ENCODE peak calls at places on chromosomes 2 and 18, in five cellular contexts. A, M, S, W and F are unnamed samples.

GRCh38 chr18:48605408-48605845 is 66.6 kb downstream of the CTIF start:
- DNase-seq in W (no peak), M (peak; percentile 29), S (peak; percentile 73), A (no peak), F (no peak)

GRCh38 chr2:98614024-98614739 is 5.8 kb downstream of the UNC50 start:
- DNase-seq in A (no peak), S (no peak), M (no peak), W (no peak), F (no peak)

GRCh38 chr2:100703213-100703612 is 116.7 kb upstream of the NPAS2 start:
- DNase-seq in M (no peak), W (no peak), A (no peak), S (no peak), F (no peak)

GRCh38 chr18:48310353-48310752 is 98.8 kb downstream of the ZBTB7C start:
- DNase-seq in S (no peak), M (no peak), W (no peak), A (no peak), F (no peak)

GRCh38 chr2:134268265-134268664 is 14.4 kb downstream of the MGAT5 start:
- DNase-seq in S (no peak), W (no peak), A (no peak), M (no peak), F (peak; percentile 37)

GRCh38 chr2:229610359-229610758 is 104.0 kb downstream of the DNER start:
- DNase-seq in S (no peak), W (no peak), A (no peak), M (no peak), F (no peak)

GRCh38 chr2:32284321-32284720 is 6.6 kb downstream of the YIPF4 start:
- DNase-seq in W (no peak), A (peak; percentile 75), S (no peak), M (no peak), F (no peak)

GRCh38 chr2:105806994-105807393 is 62.3 kb downstream of the NCK2 start:
- DNase-seq in S (no peak), A (peak; percentile 91), W (no peak), M (no peak), F (no peak)

GRCh38 chr2:167905668-167906067 is 341.7 kb downstream of the STK39 start:
- DNase-seq in A (no peak), M (no peak), S (no peak), W (no peak), F (no peak)

GRCh38 chr2:241852116-241852980 is 6.3 kb downstream of the PDCD1 start:
- DNase-seq in A (no peak), S (no peak), W (no peak), M (no peak), F (no peak)

GRCh38 chr18:34999734-35000397 is 41.3 kb upstream of the MAPRE2 start:
- DNase-seq in S (no peak), M (no peak), W (no peak), A (no peak), F (no peak)

GRCh38 chr2:46082531-46083485 is 214.4 kb upstream of the EPAS1 start:
- DNase-seq in W (no peak), M (no peak), A (no peak), S (no peak), F (no peak)

DNA sequence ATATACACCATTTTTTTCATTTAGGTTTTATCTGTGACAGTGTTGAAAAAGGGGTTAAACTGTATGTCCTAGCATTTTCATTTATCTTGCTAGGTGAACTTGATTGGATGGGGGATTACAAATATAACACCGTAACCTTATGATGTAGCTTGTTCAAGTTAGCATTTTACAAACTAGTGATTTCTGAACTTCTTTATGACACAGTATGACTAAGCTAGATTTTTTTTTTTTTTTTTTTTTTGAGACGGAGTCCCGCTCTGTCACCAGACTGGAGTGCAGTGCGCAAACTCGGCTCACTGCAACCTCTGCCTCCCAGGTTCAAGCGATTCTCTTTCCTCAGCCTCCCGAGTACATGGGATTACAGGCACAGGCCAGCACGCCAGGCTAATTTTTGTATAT is 47.1 kb downstream of the KCMF1 start:
- DNase-seq in A (no peak), S (no peak), M (no peak), W (no peak), F (no peak)
- H3K27ac ChIP-seq in A (peak overlapping the region; percentile 49), S (peak overlapping the region; percentile 6), M (no peak overlapping the region), W (no peak overlapping the region), F (no peak overlapping the region)

GRCh38 chr2:74845991-74846390 is 12.1 kb downstream of the HK2 start:
- DNase-seq in S (no peak), A (no peak), M (no peak), W (no peak), F (no peak)

GRCh38 chr2:74843371-74844298 is 9.7 kb downstream of the HK2 start:
- DNase-seq in A (peak; percentile 81), W (no peak), S (peak; percentile 76), M (no peak), F (no peak)

GRCh38 chr2:74844752-74845151 is 10.8 kb downstream of the HK2 start:
- DNase-seq in M (no peak), W (no peak), S (no peak), A (no peak), F (no peak)

GRCh38 chr2:74846481-74846880 is 12.6 kb downstream of the HK2 start:
- DNase-seq in W (no peak), A (no peak), S (no peak), M (no peak), F (no peak)

GRCh38 chr2:74845217-74845751 is 11.4 kb downstream of the HK2 start:
- DNase-seq in S (no peak), M (peak; percentile 91), A (peak; percentile 97), W (peak; percentile 23), F (peak; percentile 87)
- H3K4me3 ChIP-seq in S (no peak overlapping the region), M (peak overlapping the region; percentile 29), A (no peak overlapping the region), W (no peak overlapping the region), F (no peak overlapping the region)

DNA sequence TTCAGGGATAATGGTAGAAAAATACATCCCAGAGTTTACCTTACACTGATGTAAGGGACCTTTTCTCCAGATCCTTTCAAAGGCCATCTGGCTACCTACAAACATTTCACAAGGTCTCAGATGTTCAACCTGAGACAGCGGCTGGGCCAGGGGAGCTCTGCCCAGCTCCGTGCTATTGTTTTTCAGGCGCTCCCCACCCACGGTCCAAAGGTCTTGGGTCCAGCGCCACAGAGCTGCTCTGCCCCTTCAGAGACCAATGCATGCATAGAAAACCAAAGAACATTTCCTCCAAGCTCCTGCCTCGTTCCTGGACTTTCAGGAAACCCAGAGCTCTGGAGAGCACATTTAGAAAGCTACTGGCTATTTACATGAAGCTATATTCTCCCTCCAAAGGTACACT is 40.3 kb downstream of the COPS8 start:
- DNase-seq in M (no peak), A (no peak), S (peak; percentile 53), W (no peak), F (no peak)
- H3K27ac ChIP-seq in M (no peak overlapping the region), A (no peak overlapping the region), S (no peak overlapping the region), W (no peak overlapping the region), F (no peak overlapping the region)

GRCh38 chr2:230751062-230751461 is 38.4 kb downstream of the CAB39 start:
- DNase-seq in A (peak; percentile 85), S (no peak), M (no peak), W (no peak), F (no peak)
- H3K4me3 ChIP-seq in A (no peak overlapping the region), S (no peak overlapping the region), M (no peak overlapping the region), W (no peak overlapping the region), F (no peak overlapping the region)

GRCh38 chr2:234290671-234291070 is 206.2 kb downstream of the ARL4C start:
- DNase-seq in M (no peak), W (peak; percentile 71), S (no peak), A (no peak), F (peak; percentile 12)
- H3K27ac ChIP-seq in M (no peak overlapping the region), W (peak overlapping the region; percentile 94), S (no peak overlapping the region), A (no peak overlapping the region), F (no peak overlapping the region)

DNA sequence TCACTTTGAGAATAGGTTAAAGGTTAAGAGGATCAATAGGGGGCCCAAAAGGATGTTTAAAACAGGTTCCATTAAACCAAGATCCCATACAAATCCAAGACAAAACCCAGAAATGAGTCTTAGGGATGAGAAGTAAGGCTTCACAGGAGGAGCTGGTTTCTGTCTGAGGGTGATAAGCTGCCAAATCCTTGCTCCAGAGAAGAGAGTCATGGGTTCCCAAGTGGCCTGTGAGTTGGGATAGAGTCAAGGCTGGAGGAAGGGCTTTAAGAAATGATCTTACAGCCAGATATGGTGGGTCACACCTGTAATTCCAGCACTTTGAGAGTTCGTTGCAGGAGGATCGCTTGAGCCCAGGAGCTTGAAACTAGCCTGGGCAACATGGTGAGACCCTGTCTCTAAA is 40.2 kb upstream of the LCLAT1 start:
- DNase-seq in A (no peak), M (no peak), S (no peak), W (no peak), F (no peak)
- H3K4me3 ChIP-seq in A (no peak overlapping the region), M (no peak overlapping the region), S (no peak overlapping the region), W (no peak overlapping the region), F (no peak overlapping the region)

DNA sequence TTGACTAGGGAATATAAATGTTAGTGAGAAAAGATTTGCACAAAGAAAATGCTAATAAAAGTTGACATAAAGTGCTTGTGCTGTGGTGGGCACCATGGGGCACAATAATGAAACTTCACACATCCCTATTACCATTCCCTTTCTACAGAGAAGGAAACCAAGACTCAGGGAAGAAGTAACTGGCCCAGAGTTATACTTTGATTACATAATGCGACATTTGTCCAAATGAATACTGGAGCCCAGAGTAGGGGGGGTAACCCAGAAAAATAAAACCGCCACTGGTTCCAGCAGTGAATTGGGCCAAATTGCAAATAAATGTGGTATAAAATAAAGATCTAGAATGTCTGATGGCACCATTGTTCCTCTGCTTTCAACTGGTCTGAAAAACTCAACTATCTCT is 106.1 kb upstream of the PPP1CB start:
- DNase-seq in M (no peak), A (no peak), W (no peak), S (no peak), F (no peak)
- H3K27ac ChIP-seq in M (no peak overlapping the region), A (peak overlapping the region; percentile 96), W (no peak overlapping the region), S (no peak overlapping the region), F (no peak overlapping the region)